ENCODE peak calls at places on chromosomes 7 and 10, in ten cellular contexts. G, F, R, C, S, L, P, U, B and W are unnamed samples.

GRCh38 chr10:26029858-26030257 is 95.8 kb downstream of the MYO3A start:
- DNase-seq in G (no peak), F (no peak), R (no peak), C (no peak), S (peak; percentile 45), L (no peak), P (no peak), U (no peak), B (no peak), W (no peak)

GRCh38 chr10:95815701-95816100 is 59.7 kb downstream of the ENTPD1 start:
- DNase-seq in G (no peak), F (no peak), R (no peak), C (no peak), S (no peak), L (no peak), P (no peak), U (no peak), B (no peak), W (no peak)

GRCh38 chr10:98267069-98267893 is 713 bp downstream of the LOXL4 start:
- DNase-seq in G (no peak), F (no peak), R (no peak), C (no peak), S (no peak), L (no peak), P (no peak), U (peak; percentile 50), B (no peak), W (no peak)

GRCh38 chr10:80154978-80155695 is 22.6 kb downstream of the PLAC9 start:
- DNase-seq in G (no peak), F (no peak), R (no peak), C (no peak), S (no peak), L (no peak), P (no peak), U (no peak), B (no peak), W (no peak)

GRCh38 chr10:60578217-60578616 is 188.5 kb upstream of the ANK3 start:
- DNase-seq in G (no peak), F (no peak), R (no peak), C (no peak), S (no peak), L (no peak), P (no peak), U (no peak), B (no peak), W (no peak)

GRCh38 chr10:58512470-58513188 is at the start of gene BICC1:
- DNase-seq in G (no peak), F (no peak), R (peak; percentile 74), C (peak; percentile 42), S (peak; percentile 64), L (no peak), P (no peak), U (peak; percentile 72), B (peak; percentile 71), W (no peak)

GRCh38 chr10:89644967-89645741 is at the start of gene PANK1:
- DNase-seq in G (peak; percentile 36), F (peak; percentile 75), R (peak; percentile 86), C (peak; percentile 77), S (peak; percentile 84), L (peak; percentile 31), P (peak; percentile 68), U (peak; percentile 78), B (peak; percentile 70), W (peak; percentile 67)

GRCh38 chr10:122154733-122155366 is 116.2 kb upstream of the BTBD16 start:
- DNase-seq in G (no peak), F (no peak), R (peak; percentile 82), C (no peak), S (peak; percentile 64), L (no peak), P (no peak), U (peak; percentile 50), B (peak; percentile 56), W (no peak)

GRCh38 chr10:8049151-8049873 is 5.2 kb upstream of the GATA3 start:
- DNase-seq in G (no peak), F (no peak), R (no peak), C (no peak), S (peak; percentile 81), L (no peak), P (no peak), U (no peak), B (no peak), W (no peak)

GRCh38 chr10:7243873-7244272 is 167.0 kb downstream of the SFMBT2 start:
- DNase-seq in G (no peak), F (peak; percentile 14), R (no peak), C (no peak), S (no peak), L (no peak), P (no peak), U (no peak), B (no peak), W (no peak)

GRCh38 chr7:149209518-149210269 is 14.3 kb downstream of the ZNF282 start:
- DNase-seq in G (peak; percentile 38), F (peak; percentile 62), R (no peak), C (no peak), S (peak; percentile 87), L (peak; percentile 40), P (peak; percentile 70), U (peak; percentile 55), B (no peak), W (peak; percentile 49)

GRCh38 chr10:43806851-43807640 is 158.4 kb upstream of the ZNF32 start:
- DNase-seq in G (no peak), F (no peak), R (no peak), C (no peak), S (no peak), L (no peak), P (no peak), U (no peak), B (no peak), W (no peak)

GRCh38 chr7:26062240-26062603 is 89.8 kb upstream of the NFE2L3 start:
- DNase-seq in G (no peak), F (no peak), R (no peak), C (no peak), S (peak; percentile 29), L (no peak), P (no peak), U (no peak), B (no peak), W (no peak)

GRCh38 chr10:113680172-113681111 is 730 bp downstream of the CASP7 start:
- DNase-seq in G (peak; percentile 25), F (peak; percentile 86), R (peak; percentile 73), C (peak; percentile 30), S (peak; percentile 47), L (no peak), P (peak; percentile 22), U (peak; percentile 63), B (peak; percentile 39), W (no peak)

GRCh38 chr10:112137381-112137987 is 46.1 kb downstream of the GPAM start:
- DNase-seq in G (peak; percentile 46), F (peak; percentile 64), R (peak; percentile 82), C (peak; percentile 56), S (peak; percentile 93), L (peak; percentile 59), P (peak; percentile 58), U (peak; percentile 90), B (peak; percentile 61), W (peak; percentile 38)

GRCh38 chr10:112139176-112139575 is 44.4 kb downstream of the GPAM start:
- DNase-seq in G (no peak), F (no peak), R (no peak), C (no peak), S (no peak), L (no peak), P (no peak), U (no peak), B (no peak), W (no peak)

GRCh38 chr10:112135604-112136003 is 48.0 kb downstream of the GPAM start:
- DNase-seq in G (no peak), F (no peak), R (no peak), C (no peak), S (no peak), L (no peak), P (no peak), U (no peak), B (no peak), W (no peak)

GRCh38 chr10:112140110-112140755 is 43.3 kb downstream of the GPAM start:
- DNase-seq in G (peak; percentile 50), F (peak; percentile 80), R (peak; percentile 73), C (peak; percentile 27), S (peak; percentile 95), L (peak; percentile 95), P (peak; percentile 57), U (peak; percentile 79), B (peak; percentile 37), W (peak; percentile 54)

DNA sequence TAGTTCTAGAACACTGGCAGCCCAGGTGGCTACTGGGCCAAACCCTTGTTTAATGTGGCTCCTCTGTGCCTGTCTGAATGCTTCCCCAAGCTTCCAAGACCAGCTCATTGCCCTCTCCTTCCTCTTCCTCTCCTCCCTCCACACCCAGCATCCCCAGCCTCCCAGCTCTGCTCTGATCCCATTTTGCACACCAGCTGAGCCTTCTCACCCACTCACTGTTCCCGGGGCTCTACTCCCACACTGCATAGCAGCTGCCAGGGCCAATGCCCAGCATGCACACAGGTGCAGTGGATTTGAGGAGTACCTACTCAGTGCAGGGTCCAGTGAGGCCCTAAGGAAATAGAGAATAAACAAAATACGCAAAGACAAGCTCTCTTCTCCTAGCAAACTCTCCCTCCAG is 46.7 kb downstream of the GPAM start:
- DNase-seq in G (no peak), F (no peak), R (no peak), C (no peak), S (no peak), L (no peak), P (no peak), U (no peak), B (no peak), W (no peak)
- H3K27me3 ChIP-seq in G (peaks cover 3% of the 10 kb centered on the region), F (no peaks in the 10 kb centered on the region), R (no peaks in the 10 kb centered on the region), C (no peaks in the 10 kb centered on the region), S (no peaks in the 10 kb centered on the region), L (peaks cover 4% of the 10 kb centered on the region), P (no peaks in the 10 kb centered on the region), U (no peaks in the 10 kb centered on the region), B (no peaks in the 10 kb centered on the region), W (no peaks in the 10 kb centered on the region)

GRCh38 chr7:94266278-94266677 is 128.4 kb upstream of the COL1A2 start:
- DNase-seq in G (no peak), F (no peak), R (no peak), C (no peak), S (no peak), L (no peak), P (no peak), U (no peak), B (peak; percentile 67), W (no peak)
- H3K27ac ChIP-seq in G (no peak overlapping the region), F (no peak overlapping the region), R (no peak overlapping the region), C (peak overlapping the region; percentile 40), S (no peak overlapping the region), L (no peak overlapping the region), P (no peak overlapping the region), U (no peak overlapping the region), B (no peak overlapping the region), W (no peak overlapping the region)

GRCh38 chr10:75919913-75920312 is 488.5 kb downstream of the LRMDA start:
- DNase-seq in G (no peak), F (no peak), R (no peak), C (no peak), S (no peak), L (no peak), P (no peak), U (no peak), B (no peak), W (no peak)
- H3K27me3 ChIP-seq in G (peaks cover 4% of the 10 kb centered on the region), F (no peaks in the 10 kb centered on the region), R (no peaks in the 10 kb centered on the region), C (no peaks in the 10 kb centered on the region), S (no peaks in the 10 kb centered on the region), L (peaks cover 3% of the 10 kb centered on the region), P (no peaks in the 10 kb centered on the region), U (no peaks in the 10 kb centered on the region), B (no peaks in the 10 kb centered on the region), W (no peaks in the 10 kb centered on the region)

GRCh38 chr7:134051020-134051419 is 76.1 kb upstream of the LRGUK start:
- DNase-seq in G (no peak), F (no peak), R (no peak), C (no peak), S (no peak), L (no peak), P (no peak), U (no peak), B (no peak), W (no peak)
- H3K27ac ChIP-seq in G (no peak overlapping the region), F (no peak overlapping the region), R (no peak overlapping the region), C (no peak overlapping the region), S (no peak overlapping the region), L (no peak overlapping the region), P (no peak overlapping the region), U (no peak overlapping the region), B (no peak overlapping the region), W (no peak overlapping the region)